ENCODE peak calls at places on chromosome 16, in nine cellular contexts. V is activated CD4-positive, alpha-beta T cell treated with anti-CD3 and anti-CD28 coated beads, Interleukin-2, amount 50 U/mL, for 1 hour; N is germinal center; O is hepatic stellate cell; D is C1 segment of cervical spinal cord; S is activated gamma-delta T cell treated with Interleukin-2 at 50 U/mL for 16 hours; R is uterus; K is fibroblast of mammary gland; P is HEK293T. M is an unnamed sample.

GRCh38 chr16:87028481-87029320 is 288.5 kb downstream of the C16orf95 start:
- DNase-seq in D (no peak), O (no peak), K (no peak), P (no peak), S (no peak), R (no peak), N (no peak), V (no peak), M (no peak)

GRCh38 chr16:68257906-68258800 is 6.2 kb upstream of the SLC7A6 start:
- DNase-seq in S (no peak), O (no peak), N (no peak), P (no peak), K (peak; percentile 45), V (no peak), D (no peak), R (no peak), M (no peak)

GRCh38 chr16:19377864-19378263 is 39.8 kb upstream of the TMC5 start:
- DNase-seq in R (no peak), N (no peak), O (no peak), S (no peak), K (peak; percentile 14), P (no peak), V (no peak), D (no peak), M (no peak)

GRCh38 chr16:16997349-16997748 is 473.4 kb downstream of the XYLT1 start:
- DNase-seq in K (no peak), P (no peak), V (no peak), R (no peak), D (no peak), O (no peak), S (no peak), N (no peak), M (no peak)

GRCh38 chr16:67158637-67159600 is 790 bp downstream of the TRADD start:
- DNase-seq in K (no peak), P (no peak), V (peak; percentile 77), N (peak; percentile 69), S (peak; percentile 66), D (no peak), O (no peak), R (no peak), M (no peak)

GRCh38 chr16:50902457-50902856 is 160.6 kb downstream of the CYLD start:
- DNase-seq in O (no peak), N (no peak), D (peak; percentile 2), P (no peak), R (no peak), K (no peak), V (no peak), S (no peak), M (peak; percentile 67)

GRCh38 chr16:81645303-81645702 is 133.8 kb upstream of the PLCG2 start:
- DNase-seq in K (peak; percentile 74), R (peak; percentile 56), V (no peak), D (peak; percentile 83), O (peak; percentile 44), N (no peak), S (no peak), P (no peak), M (peak; percentile 62)

GRCh38 chr16:85386467-85387170 is 226.5 kb upstream of the GSE1 start:
- DNase-seq in N (no peak), P (no peak), S (no peak), O (no peak), D (no peak), R (no peak), K (no peak), V (no peak), M (no peak)

GRCh38 chr16:89241187-89242003 is 23.9 kb downstream of the ZNF778 start:
- DNase-seq in V (peak; percentile 80), N (peak; percentile 76), S (peak; percentile 76), R (peak; percentile 75), K (peak; percentile 79), O (peak; percentile 84), D (peak; percentile 62), P (peak; percentile 73), M (peak; percentile 79)

GRCh38 chr16:11232852-11233726 is 22.9 kb downstream of the SOCS1 start:
- DNase-seq in N (peak; percentile 63), O (no peak), P (no peak), R (no peak), S (peak; percentile 84), K (no peak), V (peak; percentile 75), D (no peak), M (no peak)

GRCh38 chr16:23807028-23807427 is 28.8 kb upstream of the PRKCB start:
- DNase-seq in V (no peak), K (no peak), D (no peak), S (no peak), R (no peak), O (no peak), P (no peak), N (peak; percentile 49), M (peak; percentile 54)

GRCh38 chr16:53007095-53007494 is 45.6 kb downstream of the CHD9NB start:
- DNase-seq in N (no peak), R (no peak), O (no peak), K (no peak), S (no peak), V (no peak), P (no peak), D (no peak), M (no peak)

GRCh38 chr16:85019659-85020245 is 7.8 kb upstream of the KIAA0513 start:
- DNase-seq in N (no peak), D (no peak), V (no peak), P (no peak), S (no peak), R (peak; percentile 27), K (no peak), O (no peak), M (no peak)

GRCh38 chr16:30998852-30999761 is 11.3 kb downstream of the STX1B start:
- DNase-seq in O (no peak), R (no peak), K (peak; percentile 22), D (no peak), S (no peak), P (no peak), N (no peak), V (no peak), M (no peak)

GRCh38 chr16:85524630-85525463 is 88.3 kb upstream of the GSE1 start:
- DNase-seq in K (peak; percentile 10), V (no peak), S (no peak), D (peak; percentile 34), N (peak; percentile 26), P (peak; percentile 24), O (no peak), R (no peak), M (peak; percentile 14)

GRCh38 chr16:69465083-69465721 is 40.8 kb downstream of the CYB5B start:
- DNase-seq in K (no peak), O (peak; percentile 12), P (no peak), R (no peak), N (no peak), S (peak; percentile 7), D (no peak), V (peak; percentile 12), M (peak; percentile 47)

GRCh38 chr16:28830531-28830930 is 7.7 kb downstream of the ATXN2L start:
- DNase-seq in K (no peak), N (no peak), O (no peak), D (no peak), R (no peak), S (no peak), P (no peak), V (no peak), M (no peak)

GRCh38 chr16:88566158-88566557 is 4.0 kb upstream of the ZC3H18 start:
- DNase-seq in V (no peak), N (no peak), D (no peak), P (no peak), S (no peak), K (peak; percentile 77), R (no peak), O (no peak), M (no peak)

GRCh38 chr16:67441907-67442306 is 11.0 kb downstream of the HSD11B2 start:
- DNase-seq in S (no peak), V (no peak), D (no peak), O (no peak), R (no peak), N (no peak), P (no peak), K (no peak), M (no peak)

GRCh38 chr16:24088767-24089166 is 167.4 kb upstream of the CACNG3 start:
- DNase-seq in R (no peak), S (no peak), V (no peak), N (no peak), P (no peak), D (no peak), O (no peak), K (no peak), M (no peak)

GRCh38 chr16:88830250-88830649 is 18.5 kb upstream of the APRT start:
- DNase-seq in S (no peak), N (no peak), R (no peak), K (no peak), P (no peak), D (no peak), V (no peak), O (no peak), M (no peak)

M was measured in pons.